ENCODE peak calls at places on chromosomes 16 and 17, in five cellular contexts. A, V, B, J and Q are unnamed samples.

GRCh38 chr17:63447688-63448005 is 1.5 kb upstream of the CYB561 start:
- DNase-seq in V (no peak), A (no peak), B (no peak), J (no peak), Q (no peak)

GRCh38 chr16:15606521-15607220 is 36.3 kb downstream of the MARF1 start:
- DNase-seq in V (no peak), B (no peak), A (no peak), J (no peak), Q (no peak)

GRCh38 chr16:68086336-68086821 is 1.2 kb downstream of the NFATC3 start:
- DNase-seq in V (no peak), A (no peak), J (peak; percentile 52), B (peak; percentile 69), Q (no peak)

GRCh38 chr17:2547176-2547575 is 35.5 kb upstream of the METTL16 start:
- DNase-seq in V (no peak), A (peak; percentile 32), B (peak; percentile 38), J (peak; percentile 77), Q (no peak)

GRCh38 chr17:78019976-78020716 is 61.6 kb downstream of the TNRC6C start:
- DNase-seq in A (no peak), V (peak; percentile 60), J (no peak), B (no peak), Q (no peak)

GRCh38 chr16:71610936-71611871 is 14.8 kb upstream of the MARVELD3 start:
- DNase-seq in V (peak; percentile 25), B (peak; percentile 72), J (peak; percentile 37), A (peak; percentile 88), Q (no peak)

GRCh38 chr16:83588070-83588469 is 219.7 kb upstream of the HSBP1 start:
- DNase-seq in V (no peak), B (no peak), A (no peak), J (peak; percentile 65), Q (no peak)

GRCh38 chr17:66386789-66387351 is 84.5 kb downstream of the PRKCA start:
- DNase-seq in V (no peak), B (peak; percentile 85), A (peak; percentile 55), J (peak; percentile 12), Q (no peak)

GRCh38 chr16:46801428-46802049 is 29.4 kb downstream of the C16orf87 start:
- DNase-seq in V (no peak), J (no peak), B (peak; percentile 43), A (peak; percentile 51), Q (no peak)

GRCh38 chr16:914453-914852 is 56.3 kb downstream of the LMF1 start:
- DNase-seq in V (peak; percentile 8), A (peak; percentile 36), B (peak; percentile 16), J (peak; percentile 21), Q (no peak)

GRCh38 chr16:3401719-3402397 is 843 bp downstream of the ZNF174 start:
- DNase-seq in B (peak; percentile 18), A (peak; percentile 19), V (no peak), J (no peak), Q (no peak)

GRCh38 chr17:67679721-67680120 is 38.0 kb upstream of the NOL11 start:
- DNase-seq in V (no peak), B (no peak), J (no peak), A (no peak), Q (no peak)

GRCh38 chr17:28895794-28896447 is 1.6 kb downstream of the FLOT2 start:
- DNase-seq in B (no peak), V (no peak), A (no peak), J (no peak), Q (no peak)

GRCh38 chr17:48500435-48501426 is 30.1 kb downstream of the HOXB1 start:
- DNase-seq in J (no peak), B (no peak), V (no peak), A (peak; percentile 48), Q (no peak)

GRCh38 chr16:12675852-12676251 is 127.8 kb downstream of the CPPED1 start:
- DNase-seq in A (no peak), V (no peak), J (peak; percentile 8), B (no peak), Q (no peak)

GRCh38 chr17:76365256-76365903 is 11.7 kb upstream of the PRPSAP1 start:
- DNase-seq in V (no peak), J (no peak), A (no peak), B (no peak), Q (no peak)

GRCh38 chr17:35080536-35080935 is 17.0 kb upstream of the RFFL start:
- DNase-seq in A (no peak), B (no peak), J (no peak), V (peak; percentile 80), Q (no peak)

GRCh38 chr17:36610472-36610871 is 9.1 kb downstream of the MRM1 start:
- DNase-seq in A (no peak), V (no peak), J (peak; percentile 30), B (no peak), Q (no peak)

GRCh38 chr16:86576591-86577313 is 1.6 kb upstream of the FOXL1 start:
- DNase-seq in A (no peak), V (no peak), B (no peak), J (peak; percentile 38), Q (no peak)

GRCh38 chr16:61892531-61892930 is 143.7 kb downstream of the CDH8 start:
- DNase-seq in A (no peak), V (no peak), B (no peak), J (peak; percentile 1), Q (peak; percentile 19)

GRCh38 chr17:50352693-50353599 is 7.0 kb downstream of the XYLT2 start:
- DNase-seq in V (no peak), J (no peak), B (no peak), A (peak; percentile 2), Q (no peak)

GRCh38 chr17:58873926-58874325 is 118.3 kb downstream of the PPM1E start:
- DNase-seq in V (no peak), J (no peak), A (no peak), B (no peak), Q (no peak)

GRCh38 chr17:65218261-65218660 is 81.1 kb downstream of the RGS9 start:
- DNase-seq in A (no peak), V (no peak), J (no peak), B (no peak), Q (no peak)

GRCh38 chr17:9208381-9208780 is 187.1 kb downstream of the NTN1 start:
- DNase-seq in B (no peak), V (no peak), A (no peak), J (no peak), Q (no peak)

GRCh38 chr16:85334718-85335583 is 222.7 kb upstream of the CIBAR2 start:
- DNase-seq in B (peak; percentile 23), V (no peak), A (peak; percentile 84), J (no peak), Q (no peak)

DNA sequence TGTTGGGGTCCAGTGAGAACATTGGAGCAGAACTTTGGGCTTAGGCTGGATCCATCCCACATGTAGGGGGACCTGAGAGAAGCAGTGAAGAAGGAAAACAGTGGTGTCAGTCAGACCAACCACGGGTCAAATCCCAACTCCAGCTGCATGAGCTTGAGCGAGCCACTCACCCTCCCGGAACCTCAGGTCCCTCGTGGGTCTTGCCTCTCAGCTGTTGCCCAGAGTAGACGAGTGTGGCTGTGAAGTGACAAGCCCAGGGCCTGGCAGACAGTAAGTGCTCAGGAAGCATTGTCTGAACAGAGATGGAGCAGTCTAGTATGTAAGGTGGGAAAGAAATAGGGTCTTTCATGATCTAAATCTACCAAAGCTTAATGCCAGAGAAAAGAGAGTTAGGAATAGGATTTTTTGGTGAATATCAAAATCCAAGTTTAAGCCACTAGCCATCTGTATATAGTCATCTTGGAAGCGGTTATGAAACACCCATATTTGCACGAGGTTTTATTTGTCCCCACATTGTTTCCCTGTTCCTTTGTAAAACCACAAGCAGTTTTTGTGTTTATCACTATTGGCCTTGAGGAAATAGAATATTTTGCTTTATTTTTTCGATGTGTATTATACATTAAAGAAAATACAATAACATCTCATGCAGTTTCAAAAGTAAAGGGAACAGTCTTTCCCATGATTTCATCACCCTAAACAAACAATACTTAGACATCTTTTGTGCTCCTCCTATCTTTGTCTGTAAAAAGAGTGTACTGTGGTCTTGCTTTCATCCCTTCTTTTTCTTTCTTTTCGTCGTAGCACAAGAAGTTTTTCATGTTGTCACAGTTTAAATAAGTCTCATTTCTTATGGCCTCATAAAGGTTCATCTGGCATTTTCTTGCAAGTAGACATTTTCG is 112.0 kb downstream of the CLEC16A start:
- DNase-seq in V (no peak), J (no peak), A (no peak), B (peak; percentile 44), Q (no peak)
- H3K4me2 ChIP-seq in V (no peak overlapping the region), J (peak overlapping the region; percentile 37), A (no peak overlapping the region), B (peak overlapping the region; percentile 6), Q (no peak overlapping the region)

DNA sequence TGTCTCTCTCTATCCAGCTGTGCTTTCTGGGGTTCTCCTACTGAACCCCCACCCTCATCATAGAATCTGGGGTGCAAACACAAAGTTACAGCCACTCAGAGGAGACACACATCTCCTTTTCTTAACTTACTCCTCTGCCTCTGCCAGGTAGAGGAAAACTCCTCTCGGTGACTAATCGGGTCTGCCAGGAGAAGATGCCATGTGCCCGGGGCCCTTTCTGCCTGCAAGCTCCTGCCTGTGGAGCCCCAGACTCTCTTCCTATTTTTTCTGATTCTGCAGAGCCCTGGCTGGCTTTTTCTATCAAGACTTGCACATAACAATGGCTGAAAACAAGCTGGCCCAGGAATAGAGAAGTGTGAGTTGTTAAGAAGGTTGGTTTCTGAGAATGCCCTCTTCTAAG is 10.4 kb downstream of the SLC6A4 start:
- DNase-seq in V (no peak), A (no peak), J (peak; percentile 63), B (peak; percentile 10), Q (no peak)
- H3K4me2 ChIP-seq in V (no peak overlapping the region), A (no peak overlapping the region), J (peak overlapping the region; percentile 21), B (peak overlapping the region; percentile 79), Q (peak overlapping the region; percentile 5)

GRCh38 chr17:82967268-82968032 is 112.0 kb upstream of the METRNL start:
- DNase-seq in V (no peak), J (no peak), A (no peak), B (no peak), Q (no peak)

GRCh38 chr17:82970818-82971610 is 108.4 kb upstream of the METRNL start:
- DNase-seq in V (no peak), J (no peak), B (no peak), A (no peak), Q (no peak)

GRCh38 chr17:82973456-82974135 is 105.8 kb upstream of the METRNL start:
- DNase-seq in V (no peak), B (no peak), J (no peak), A (no peak), Q (no peak)

GRCh38 chr17:82972836-82973372 is 106.5 kb upstream of the METRNL start:
- DNase-seq in V (peak; percentile 11), J (no peak), A (no peak), B (no peak), Q (no peak)

GRCh38 chr17:82970067-82970466 is 109.3 kb upstream of the METRNL start:
- DNase-seq in A (no peak), B (no peak), J (no peak), V (no peak), Q (no peak)
- H3K4me2 ChIP-seq in A (no peak overlapping the region), B (no peak overlapping the region), J (no peak overlapping the region), V (no peak overlapping the region), Q (no peak overlapping the region)

DNA sequence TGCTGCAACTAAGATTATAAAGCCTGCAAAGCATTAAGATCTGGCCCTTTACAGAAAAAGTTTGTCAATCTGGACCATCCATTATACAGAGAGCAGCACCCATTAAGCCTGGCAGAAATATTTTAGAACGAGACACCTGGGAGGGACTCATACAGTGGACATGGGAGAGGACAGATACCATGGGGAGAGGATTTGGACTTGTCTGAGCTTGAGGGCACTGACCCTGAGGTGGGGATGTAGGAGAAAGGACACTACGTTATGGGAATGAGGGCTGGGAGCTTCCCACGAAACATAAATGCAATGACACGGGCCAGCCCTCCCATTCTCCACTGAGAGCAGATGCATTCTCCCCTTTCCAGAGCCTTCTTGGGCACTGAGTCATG is 6.2 kb downstream of the RUSF1 start:
- DNase-seq in B (no peak), V (no peak), J (no peak), A (no peak), Q (no peak)
- H3K4me2 ChIP-seq in B (no peak overlapping the region), V (no peak overlapping the region), J (no peak overlapping the region), A (no peak overlapping the region), Q (no peak overlapping the region)